ENCODE peak calls at places on chromosomes 3 and 15, in nine cellular contexts. N, C, A, Q, W, J, B, T and P are unnamed samples.

GRCh38 chr15:23648920-23649515 is 1.4 kb upstream of the MAGEL2 start:
- DNase-seq in N (peak), C (peak), J (peak), T (no peak), B (peak), W (peak), A (peak), Q (peak), P (peak)

GRCh38 chr3:146646251-146646650 is 41.1 kb upstream of the PLSCR5 start:
- DNase-seq in C (no peak), B (no peak), J (no peak), N (no peak), Q (peak), A (no peak), W (no peak), T (no peak), P (peak)

GRCh38 chr3:108089544-108089943 is 1.3 kb downstream of the CD47 start:
- DNase-seq in J (peak), C (no peak), A (no peak), N (no peak), W (peak), Q (peak), T (no peak), B (peak), P (no peak)

GRCh38 chr3:48919215-48920138 is 835 bp downstream of the ARIH2 start:
- DNase-seq in J (peak), C (peak), B (peak), T (no peak), Q (peak), N (no peak), A (peak), W (peak), P (no peak)

GRCh38 chr3:42745291-42745745 is 27.7 kb downstream of the CCDC13 start:
- DNase-seq in B (no peak), T (no peak), J (no peak), C (no peak), N (no peak), W (no peak), A (no peak), Q (no peak), P (no peak)

GRCh38 chr15:66294157-66294931 is 976 bp downstream of the DIS3L start:
- DNase-seq in C (peak), A (no peak), T (no peak), J (peak), W (peak), B (peak), Q (peak), N (no peak), P (peak)

GRCh38 chr3:99471353-99472323 is 166.8 kb upstream of the COL8A1 start:
- DNase-seq in J (no peak), W (no peak), C (no peak), Q (no peak), A (no peak), B (no peak), N (no peak), T (no peak), P (no peak)

GRCh38 chr3:80537680-80538079 is 769.9 kb upstream of the ROBO1 start:
- DNase-seq in A (no peak), Q (no peak), C (peak), N (no peak), J (no peak), T (no peak), B (no peak), W (no peak), P (no peak)

GRCh38 chr3:128736598-128736997 is 10.6 kb downstream of the RAB7A start:
- DNase-seq in T (no peak), A (no peak), B (peak), N (no peak), W (peak), J (no peak), C (no peak), Q (no peak), P (no peak)

GRCh38 chr3:52982839-52983238 is 63.0 kb downstream of the SFMBT1 start:
- DNase-seq in Q (no peak), W (no peak), T (no peak), A (no peak), C (no peak), J (no peak), B (no peak), N (no peak), P (no peak)

GRCh38 chr15:85318048-85318731 is 62.2 kb upstream of the AKAP13 start:
- DNase-seq in A (no peak), J (no peak), Q (no peak), C (peak), N (no peak), B (peak), T (no peak), W (peak), P (no peak)

GRCh38 chr15:66995257-66995656 is 70.1 kb upstream of the SMAD3 start:
- DNase-seq in N (no peak), C (no peak), Q (no peak), W (peak), T (no peak), B (peak), J (no peak), A (no peak), P (no peak)